ENCODE peak calls at places on chromosome 3, in nine cellular contexts. X is activated naive CD8-positive, alpha-beta T cell treated with anti-CD3 and anti-CD28 coated beads for 36 hours; T is activated T-cell treated with anti-CD3 and anti-CD28 coated beads for 48 hours; W is activated CD8-positive, alpha-beta memory T cell treated with anti-CD3 and anti-CD28 coated beads for 24 hours; E is SHP77; R is type B pancreatic cell; D is AG04450; I is MCF 10A; J is CD4-positive, CD25-positive, alpha-beta regulatory T cell. K is an unnamed sample.

GRCh38 chr3:58679451-58679850 is 12.9 kb upstream of the FAM3D start:
- DNase-seq in X (no peak), T (no peak), W (no peak), E (no peak), R (no peak), D (no peak), I (peak; percentile 13), J (no peak), K (no peak)

GRCh38 chr3:9869955-9870354 is 10.1 kb downstream of the CIDEC start:
- DNase-seq in X (no peak), T (no peak), W (no peak), E (no peak), R (no peak), D (no peak), I (no peak), J (no peak), K (no peak)

GRCh38 chr3:83953417-83954089 is 1005.2 kb upstream of the CADM2 start:
- DNase-seq in X (no peak), T (no peak), W (no peak), E (no peak), R (no peak), D (no peak), I (peak; percentile 34), J (no peak), K (no peak)

GRCh38 chr3:74607803-74608202 is 6.7 kb downstream of the CNTN3 start:
- DNase-seq in X (no peak), T (no peak), W (no peak), E (no peak), R (no peak), D (no peak), I (no peak), J (no peak), K (no peak)

GRCh38 chr3:47475029-47475569 is 642 bp downstream of the SCAP start:
- DNase-seq in X (no peak), T (no peak), W (no peak), E (no peak), R (no peak), D (no peak), I (no peak), J (peak; percentile 44), K (no peak)

GRCh38 chr3:109325109-109325508 is 8.8 kb upstream of the DPPA2 start:
- DNase-seq in X (no peak), T (no peak), W (no peak), E (no peak), R (no peak), D (no peak), I (no peak), J (no peak), K (no peak)

GRCh38 chr3:186590580-186591296 is 20.2 kb downstream of the DNAJB11 start:
- DNase-seq in X (no peak), T (no peak), W (no peak), E (no peak), R (no peak), D (no peak), I (no peak), J (no peak), K (no peak)

GRCh38 chr3:81581966-81582599 is 179.4 kb downstream of the GBE1 start:
- DNase-seq in X (peak; percentile 3), T (peak; percentile 2), W (no peak), E (peak; percentile 3), R (no peak), D (peak; percentile 13), I (peak; percentile 55), J (peak; percentile 44), K (peak; percentile 17)

GRCh38 chr3:195113074-195113473 is 157.9 kb downstream of the XXYLT1 start:
- DNase-seq in X (no peak), T (no peak), W (no peak), E (no peak), R (no peak), D (no peak), I (no peak), J (no peak), K (no peak)

GRCh38 chr3:142459929-142460328 is 12.1 kb upstream of the XRN1 start:
- DNase-seq in X (no peak), T (no peak), W (no peak), E (no peak), R (no peak), D (no peak), I (peak; percentile 37), J (no peak), K (no peak)